ENCODE peak calls at places on chromosome 15, in five cellular contexts. O is brain microvascular endothelial cell, G is neural progenitor cell, R is WTC11, D is skeletal muscle cell. C is an unnamed sample.

GRCh38 chr15:82647045-82647834 is at the start of gene CPEB1:
- DNase-seq in O (no peak), G (peak; percentile 65), R (peak; percentile 49), D (no peak), C (peak; percentile 47)

GRCh38 chr15:91032919-91033803 is 10.8 kb upstream of the VPS33B start:
- DNase-seq in O (no peak), G (peak; percentile 81), R (peak; percentile 92), D (no peak), C (peak; percentile 69)

GRCh38 chr15:51094606-51095569 is at the start of gene TNFAIP8L3:
- DNase-seq in O (no peak), G (peak; percentile 65), R (peak; percentile 35), D (no peak), C (no peak)

GRCh38 chr15:71786673-71787072 is 23.7 kb upstream of the NR2E3 start:
- DNase-seq in O (no peak), G (no peak), R (no peak), D (no peak), C (no peak)

GRCh38 chr15:97023131-97023844 is 692.8 kb downstream of the NR2F2 start:
- DNase-seq in O (peak; percentile 72), G (no peak), R (no peak), D (peak; percentile 2), C (no peak)

GRCh38 chr15:47944911-47945310 is 175.9 kb upstream of the SLC24A5 start:
- DNase-seq in O (no peak), G (no peak), R (no peak), D (no peak), C (peak; percentile 8)

GRCh38 chr15:48925714-48926223 is 38.0 kb downstream of the SHC4 start:
- DNase-seq in O (peak; percentile 89), G (no peak), R (no peak), D (peak; percentile 90), C (peak; percentile 34)

GRCh38 chr15:34078900-34079299 is 22.8 kb downstream of the EMC7 start:
- DNase-seq in O (no peak), G (no peak), R (no peak), D (no peak), C (no peak)

GRCh38 chr15:34496616-34497015 is 59.0 kb upstream of the GOLGA8A start:
- DNase-seq in O (no peak), G (no peak), R (no peak), D (no peak), C (no peak)

GRCh38 chr15:69403611-69404010 is 10.5 kb upstream of the KIF23 start:
- DNase-seq in O (peak; percentile 86), G (no peak), R (no peak), D (peak; percentile 65), C (no peak)

GRCh38 chr15:48683991-48684765 is 38.7 kb upstream of the FBN1 start:
- DNase-seq in O (no peak), G (no peak), R (no peak), D (no peak), C (no peak)

GRCh38 chr15:27850961-27851636 is 248.0 kb downstream of the OCA2 start:
- DNase-seq in O (no peak), G (no peak), R (no peak), D (no peak), C (no peak)

GRCh38 chr15:57283774-57284508 is 92.4 kb upstream of the CGNL1 start:
- DNase-seq in O (no peak), G (no peak), R (no peak), D (no peak), C (no peak)

GRCh38 chr15:66032006-66032405 is 162.7 kb downstream of the RAB11A start:
- DNase-seq in O (no peak), G (no peak), R (no peak), D (no peak), C (no peak)

GRCh38 chr15:66848666-66849392 is 146.8 kb downstream of the SMAD6 start:
- DNase-seq in O (no peak), G (no peak), R (no peak), D (no peak), C (no peak)

GRCh38 chr15:87778358-87778757 is 478.2 kb downstream of the NTRK3 start:
- DNase-seq in O (no peak), G (no peak), R (peak; percentile 23), D (no peak), C (no peak)

C was measured in SK-MEL-5.